ENCODE peak calls at places on chromosomes 12 and 14, in eight cellular contexts. N, I, K, O, G, E, H and W are unnamed samples.

GRCh38 chr12:113620437-113620976 is 148.8 kb upstream of the LHX5 start:
- DNase-seq in I (no peak), K (no peak), O (no peak), N (no peak), E (no peak), G (no peak), H (no peak), W (no peak)

GRCh38 chr14:62796431-62796830 is 248.8 kb downstream of the KCNH5 start:
- DNase-seq in E (no peak), O (no peak), I (no peak), K (no peak), G (no peak), H (no peak), N (no peak), W (no peak)

GRCh38 chr14:51922624-51923023 is 62.2 kb downstream of the GNG2 start:
- DNase-seq in K (peak), H (no peak), E (peak), I (no peak), O (no peak), G (no peak), N (no peak), W (no peak)

GRCh38 chr12:51126297-51126696 is 42.9 kb upstream of the CSRNP2 start:
- DNase-seq in K (no peak), N (no peak), I (no peak), G (no peak), E (no peak), O (no peak), H (no peak), W (no peak)

GRCh38 chr14:102565331-102565887 is 27.0 kb upstream of the RCOR1 start:
- DNase-seq in K (no peak), H (no peak), E (no peak), G (no peak), O (no peak), N (no peak), I (no peak), W (no peak)

GRCh38 chr12:92424338-92424737 is 278.5 kb upstream of the PLEKHG7 start:
- DNase-seq in H (no peak), N (no peak), E (no peak), O (no peak), K (no peak), G (no peak), I (no peak), W (no peak)

GRCh38 chr14:30277268-30277667 is 281.7 kb upstream of the G2E3 start:
- DNase-seq in O (no peak), K (no peak), I (no peak), E (no peak), H (no peak), N (no peak), G (no peak), W (no peak)

GRCh38 chr14:76977793-76978730 is 50.4 kb downstream of the IRF2BPL start:
- DNase-seq in I (peak), H (no peak), G (no peak), E (no peak), O (no peak), N (peak), K (no peak), W (no peak)

GRCh38 chr12:1972856-1973317 is 31.4 kb downstream of the DCP1B start:
- DNase-seq in E (no peak), K (peak), H (no peak), O (no peak), N (no peak), G (no peak), I (no peak), W (no peak)

GRCh38 chr14:105527381-105528196 is 1.2 kb downstream of the TMEM121 start:
- DNase-seq in H (no peak), O (no peak), I (no peak), K (peak), G (no peak), E (no peak), N (no peak), W (no peak)

GRCh38 chr12:109949089-109949488 is 47.1 kb downstream of the GIT2 start:
- DNase-seq in N (no peak), K (no peak), O (no peak), H (no peak), E (no peak), I (no peak), G (peak), W (no peak)

GRCh38 chr14:65335548-65335947 is 77.0 kb upstream of the FUT8 start:
- DNase-seq in O (no peak), N (no peak), I (no peak), E (no peak), G (no peak), H (no peak), K (no peak), W (no peak)

GRCh38 chr14:68284333-68284732 is 464.8 kb downstream of the RAD51B start:
- DNase-seq in H (no peak), K (no peak), G (no peak), I (no peak), N (no peak), E (no peak), O (no peak), W (no peak)

GRCh38 chr12:57205186-57205585 is 11.4 kb upstream of the NXPH4 start:
- DNase-seq in O (no peak), G (no peak), I (no peak), K (no peak), E (no peak), N (no peak), H (no peak), W (no peak)

DNA sequence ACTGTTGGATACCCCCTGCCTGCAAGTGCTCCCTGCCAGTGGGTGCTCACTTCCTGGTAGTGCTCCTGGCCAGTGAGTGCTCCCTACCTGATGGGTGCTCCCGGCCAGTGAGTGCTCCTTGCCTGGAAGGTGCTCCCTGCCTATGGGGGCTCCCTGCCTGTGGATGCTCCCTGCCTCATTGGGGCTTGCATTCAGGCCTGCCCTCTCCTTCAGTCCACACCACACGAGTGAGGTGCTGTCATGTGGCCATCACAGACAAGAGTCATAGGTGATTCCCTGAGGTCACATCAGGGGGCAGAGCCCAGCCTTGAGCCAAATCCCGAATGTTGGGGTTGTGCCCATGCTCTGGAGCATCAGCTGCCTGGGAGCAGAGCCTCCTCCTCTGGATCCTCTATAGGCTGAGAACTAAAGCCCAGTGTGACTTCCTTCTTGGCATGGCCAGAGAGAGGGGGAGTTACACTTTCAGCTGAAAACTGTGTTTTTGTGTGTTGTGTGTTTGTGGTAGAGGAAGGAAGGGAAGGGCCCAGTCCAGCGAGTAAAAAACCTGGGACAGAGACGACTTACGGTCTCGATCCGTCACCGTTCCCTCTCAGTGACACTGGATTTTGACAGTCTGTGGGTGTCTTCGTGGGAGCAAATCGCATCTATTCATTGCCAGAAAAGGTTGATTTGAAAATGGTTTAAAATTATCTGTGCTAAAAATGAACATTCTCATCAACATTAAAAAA is 136.0 kb downstream of the ADGRD1 start:
- DNase-seq in H (no peak), E (no peak), O (no peak), N (no peak), I (no peak), G (peak), K (no peak), W (no peak)
- TF ChIP-seq CTCF in H (no peak), E (no peak), O (no peak), N (no peak), I (no peak), G (no peak), K (no peak), W (no peak)

DNA sequence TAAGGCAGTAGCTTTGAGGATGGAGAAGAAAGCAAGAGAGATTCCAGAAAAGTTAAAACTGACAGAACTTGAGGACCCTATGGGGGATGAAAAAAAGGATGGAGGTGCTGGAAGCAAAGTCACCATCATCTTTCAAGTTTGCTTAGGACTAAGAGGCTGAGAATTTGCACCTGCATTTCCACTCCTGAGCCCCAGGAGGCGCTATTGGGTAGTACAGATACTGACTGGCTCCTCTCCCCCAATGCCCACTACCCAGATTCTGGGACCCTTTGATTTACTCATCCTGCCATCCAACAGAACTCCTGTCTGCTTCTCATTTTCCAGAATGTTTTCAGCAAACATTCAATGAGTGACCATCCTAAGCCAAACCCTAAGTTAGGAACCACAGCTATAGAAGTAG is 34.0 kb upstream of the CMKLR1 start:
- DNase-seq in N (no peak), I (no peak), O (no peak), K (no peak), E (no peak), H (no peak), G (no peak), W (no peak)
- TF ChIP-seq CTCF in N (no peak), I (peak), O (peak), K (peak), E (peak), H (peak), G (no peak), W (no peak)

DNA sequence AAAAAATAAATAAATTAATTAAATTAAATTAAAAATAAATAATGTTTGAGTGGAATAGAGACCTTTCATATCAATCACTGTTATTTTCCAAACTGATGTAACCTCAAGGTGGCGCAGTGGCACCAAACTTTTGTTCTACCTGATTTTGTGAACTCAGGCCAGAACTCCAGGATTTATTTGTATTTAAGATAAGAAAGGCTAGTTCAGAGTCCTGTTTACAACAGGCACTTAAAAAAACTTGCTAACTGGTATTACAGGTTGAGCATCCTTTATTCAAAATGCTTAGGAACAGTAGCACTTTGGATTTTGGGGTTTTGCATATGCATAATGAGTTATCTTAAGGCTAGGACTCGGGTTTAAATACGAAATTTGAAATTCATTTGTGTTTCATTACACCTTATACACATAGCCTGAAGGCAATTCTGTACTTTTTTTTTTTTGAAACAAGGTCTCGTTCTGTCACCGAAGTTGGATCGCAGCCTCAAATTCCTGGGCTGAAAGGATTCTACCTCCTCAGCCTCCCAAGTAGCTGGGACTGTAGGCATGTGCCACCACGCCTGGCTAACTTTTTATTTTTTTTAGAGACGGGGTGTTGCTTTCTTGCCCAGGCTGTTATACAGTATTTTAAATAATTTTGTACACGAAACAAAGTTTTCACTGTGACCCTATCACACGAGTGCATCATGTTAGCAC is 32.4 kb downstream of the YY1 start:
- DNase-seq in H (peak), K (no peak), O (no peak), E (no peak), G (peak), N (no peak), I (no peak), W (no peak)
- TF ChIP-seq CTCF in H (peak), K (no peak), O (no peak), E (peak), G (peak), N (no peak), I (peak), W (no peak)

GRCh38 chr14:47678993-47679392 is 3.6 kb upstream of the MDGA2 start:
- DNase-seq in I (no peak), G (no peak), E (no peak), N (no peak), K (no peak), O (no peak), H (no peak), W (no peak)
- TF ChIP-seq CTCF in I (no peak), G (no peak), E (peak), N (no peak), K (no peak), O (no peak), H (no peak), W (no peak)

GRCh38 chr12:52395761-52396434 is 10.2 kb downstream of the KRT82 start:
- DNase-seq in H (peak), N (peak), O (no peak), E (peak), K (peak), G (peak), I (no peak), W (no peak)
- TF ChIP-seq CTCF in H (peak), N (no peak), O (peak), E (peak), K (peak), G (peak), I (peak), W (no peak)

GRCh38 chr12:117671734-117672133 is 297.1 kb downstream of the KSR2 start:
- DNase-seq in E (peak), G (peak), K (peak), H (peak), I (peak), N (no peak), O (no peak), W (no peak)
- TF ChIP-seq CTCF in E (peak), G (peak), K (peak), H (peak), I (peak), N (peak), O (peak), W (no peak)

GRCh38 chr14:97413991-97414717 is 617.0 kb downstream of the VRK1 start:
- DNase-seq in N (no peak), K (no peak), G (no peak), O (no peak), H (no peak), E (no peak), I (no peak), W (no peak)
- TF ChIP-seq CTCF in N (no peak), K (no peak), G (no peak), O (no peak), H (no peak), E (peak), I (no peak), W (no peak)

GRCh38 chr14:61559641-61560201 is 135.6 kb upstream of the HIF1A start:
- DNase-seq in I (no peak), O (no peak), E (no peak), N (no peak), H (peak), K (no peak), G (no peak), W (no peak)

GRCh38 chr14:61561144-61561543 is 134.2 kb upstream of the HIF1A start:
- DNase-seq in I (no peak), N (no peak), O (no peak), K (no peak), G (no peak), H (no peak), E (no peak), W (no peak)

GRCh38 chr14:61561657-61562276 is 133.5 kb upstream of the HIF1A start:
- DNase-seq in K (peak), E (peak), N (peak), H (peak), G (peak), I (no peak), O (peak), W (peak)

GRCh38 chr14:61558271-61558670 is 137.0 kb upstream of the HIF1A start:
- DNase-seq in K (no peak), N (no peak), H (no peak), I (no peak), G (no peak), E (no peak), O (no peak), W (no peak)

DNA sequence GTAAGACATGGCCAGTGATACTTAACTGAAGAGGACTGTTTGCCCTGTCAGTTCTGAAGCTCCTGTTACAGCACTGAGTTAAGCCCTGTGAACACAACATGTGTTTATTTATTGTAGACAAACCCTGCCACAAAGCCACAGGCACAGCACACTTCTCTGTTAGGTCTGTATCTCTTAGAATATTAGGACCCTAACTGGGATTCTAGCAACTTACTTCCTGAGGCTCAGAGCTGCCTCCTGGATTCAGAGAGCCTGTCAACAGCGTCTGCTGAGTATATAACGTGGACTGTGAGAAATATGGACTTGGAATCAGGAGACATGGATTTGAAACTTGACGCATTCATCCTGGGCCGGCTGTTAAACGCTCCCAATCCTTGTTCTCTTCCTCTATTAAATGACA is 135.0 kb upstream of the HIF1A start:
- DNase-seq in O (no peak), G (no peak), N (no peak), K (no peak), H (no peak), I (no peak), E (no peak), W (no peak)
- TF ChIP-seq CTCF in O (no peak), G (no peak), N (no peak), K (no peak), H (no peak), I (no peak), E (no peak), W (no peak)

DNA sequence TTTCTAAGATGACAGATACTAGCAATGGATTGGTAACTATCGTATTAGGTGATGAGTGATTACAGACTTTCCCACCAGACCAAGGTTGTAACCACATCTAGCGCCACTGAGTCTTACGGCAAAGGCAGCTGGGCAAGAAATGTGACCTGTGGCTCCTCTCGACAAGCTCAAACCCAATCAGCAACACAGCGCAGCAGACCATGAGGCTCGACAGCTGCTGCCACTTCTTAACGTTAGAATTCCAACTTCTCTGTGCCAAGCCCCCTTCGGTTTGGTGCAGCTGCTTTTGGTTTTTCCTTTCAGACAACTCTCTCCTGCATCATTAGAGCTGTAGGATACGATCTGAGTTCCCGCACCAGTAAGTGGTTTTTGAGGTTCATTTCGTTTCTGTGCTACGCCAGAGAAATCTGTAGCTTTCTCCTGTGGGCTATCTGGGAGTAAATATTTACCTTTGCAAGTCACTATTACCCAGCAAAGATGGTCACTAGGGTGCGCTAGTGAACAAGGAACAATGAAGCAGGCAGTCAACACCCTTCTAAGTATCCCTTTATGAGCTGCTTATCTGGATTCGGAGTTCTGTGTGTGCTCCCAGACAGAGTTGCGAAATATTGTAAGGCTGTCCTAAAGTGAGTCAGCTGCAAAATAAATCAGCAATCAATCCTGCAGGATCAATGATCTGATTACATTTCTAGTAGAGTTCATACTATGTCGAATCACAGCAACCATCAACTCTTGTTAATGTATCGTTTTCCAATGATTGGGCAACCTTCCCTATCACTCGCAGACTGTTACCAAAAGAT is 133.8 kb downstream of the KCNK10 start:
- DNase-seq in E (peak), N (no peak), H (peak), I (peak), G (peak), O (peak), K (peak), W (no peak)
- TF ChIP-seq CTCF in E (peak), N (peak), H (peak), I (peak), G (peak), O (peak), K (peak), W (peak)

GRCh38 chr12:40749863-40750262 is 57.6 kb downstream of the CNTN1 start:
- DNase-seq in N (no peak), K (no peak), O (no peak), G (no peak), H (no peak), I (no peak), E (no peak), W (no peak)

GRCh38 chr12:40745386-40745785 is 53.1 kb downstream of the CNTN1 start:
- DNase-seq in H (peak), O (no peak), G (no peak), N (no peak), E (no peak), K (no peak), I (no peak), W (no peak)
- TF ChIP-seq CTCF in H (no peak), O (no peak), G (no peak), N (no peak), E (peak), K (no peak), I (no peak), W (no peak)